ENCODE peak calls at places on chromosomes 2 and 18, in eight cellular contexts. Y, H, C, R, W, E, P and A are unnamed samples.

GRCh38 chr2:237171396-237171795 is 85.7 kb downstream of the COPS8 start:
- DNase-seq in C (no peak), E (peak), R (no peak), Y (no peak), W (no peak), H (no peak), P (no peak), A (no peak)

GRCh38 chr2:16617282-16618266 is 48.1 kb downstream of the CYRIA start:
- DNase-seq in C (no peak), Y (no peak), W (no peak), P (no peak), R (no peak), H (peak), E (no peak), A (no peak)

GRCh38 chr2:53286336-53286735 is 481.3 kb upstream of the CHAC2 start:
- DNase-seq in E (no peak), P (no peak), R (no peak), C (no peak), W (no peak), H (no peak), Y (no peak), A (no peak)

GRCh38 chr2:110804915-110805314 is 72.5 kb downstream of the ACOXL start:
- DNase-seq in W (no peak), C (peak), R (peak), E (no peak), Y (peak), H (no peak), P (no peak), A (peak)

GRCh38 chr2:210477496-210477895 is 937 bp upstream of the LANCL1 start:
- DNase-seq in Y (no peak), P (no peak), H (peak), C (no peak), E (peak), R (peak), W (no peak), A (peak)

GRCh38 chr18:9741821-9742541 is 33.9 kb downstream of the RAB31 start:
- DNase-seq in W (no peak), R (no peak), P (no peak), Y (no peak), C (no peak), E (no peak), H (peak), A (no peak)

GRCh38 chr2:36965751-36966369 is 476 bp downstream of the STRN start:
- DNase-seq in H (peak), Y (peak), R (peak), W (peak), P (peak), E (peak), C (peak), A (peak)

GRCh38 chr2:232655392-232655791 is 22.0 kb downstream of the EFHD1 start:
- DNase-seq in C (no peak), W (no peak), R (no peak), Y (no peak), H (no peak), P (no peak), E (no peak), A (no peak)

GRCh38 chr2:29482867-29483266 is 367.7 kb downstream of the CLIP4 start:
- DNase-seq in H (no peak), Y (no peak), C (no peak), P (no peak), R (no peak), E (no peak), W (no peak), A (no peak)

GRCh38 chr2:75199428-75200011 is at the start of gene TACR1:
- DNase-seq in R (peak), H (peak), E (peak), Y (peak), C (no peak), P (peak), W (no peak), A (peak)

GRCh38 chr18:79380816-79381806 is 14.6 kb upstream of the NFATC1 start:
- DNase-seq in R (peak), H (peak), W (peak), C (peak), P (no peak), E (peak), Y (peak), A (peak)

GRCh38 chr2:30620102-30620501 is 173.1 kb downstream of the LCLAT1 start:
- DNase-seq in W (no peak), E (no peak), H (no peak), C (no peak), P (no peak), Y (no peak), R (no peak), A (no peak)